ENCODE peak calls at places on chromosomes 2 and 18, in eight cellular contexts. E, C, P, T, K, M, O and Q are unnamed samples.

GRCh38 chr2:71452565-71452964 is 796 bp upstream of the DYSF start:
- DNase-seq in C (no peak), O (peak), T (no peak), E (no peak), M (peak), K (peak), P (no peak), Q (peak)

GRCh38 chr2:18404708-18405107 is 155.7 kb downstream of the RDH14 start:
- DNase-seq in K (no peak), E (no peak), O (no peak), P (no peak), C (no peak), M (no peak), T (no peak), Q (no peak)

GRCh38 chr2:208820289-208820688 is 413.7 kb downstream of the PTH2R start:
- DNase-seq in C (no peak), E (no peak), K (no peak), M (peak), O (peak), P (no peak), T (no peak), Q (no peak)

GRCh38 chr2:207869784-207870778 is 100.4 kb upstream of the FZD5 start:
- DNase-seq in M (peak), T (no peak), C (no peak), K (no peak), O (peak), E (no peak), P (peak), Q (peak)

GRCh38 chr18:4854664-4855063 is 342.4 kb downstream of the AKAIN1 start:
- DNase-seq in C (no peak), T (no peak), E (no peak), P (no peak), K (no peak), M (no peak), O (no peak), Q (no peak)

GRCh38 chr2:71226391-71226964 is 425 bp downstream of the PAIP2B start:
- DNase-seq in O (peak), C (no peak), M (no peak), E (peak), K (peak), P (no peak), T (peak), Q (no peak)

GRCh38 chr18:24112874-24113615 is 25.8 kb upstream of the CABYR start:
- DNase-seq in P (peak), T (no peak), C (no peak), M (peak), O (peak), K (peak), E (no peak), Q (no peak)

GRCh38 chr2:147045113-147045512 is 799.7 kb upstream of the ACVR2A start:
- DNase-seq in T (peak), P (peak), M (peak), K (peak), O (peak), C (peak), E (no peak), Q (peak)

GRCh38 chr18:57466307-57466706 is 31.1 kb downstream of the ONECUT2 start:
- DNase-seq in P (no peak), C (no peak), T (no peak), E (no peak), K (no peak), M (no peak), O (peak), Q (no peak)

GRCh38 chr18:1412660-1413659 is 508.3 kb downstream of the ADCYAP1 start:
- DNase-seq in C (no peak), O (peak), E (no peak), T (no peak), M (no peak), K (no peak), P (no peak), Q (no peak)

GRCh38 chr2:218839430-218839829 is 7.8 kb upstream of the PRKAG3 start:
- DNase-seq in C (no peak), T (no peak), M (peak), O (no peak), P (peak), K (no peak), E (no peak), Q (peak)

GRCh38 chr2:221708916-221709315 is 136.8 kb upstream of the EPHA4 start:
- DNase-seq in O (no peak), P (no peak), M (no peak), E (no peak), T (no peak), C (no peak), K (no peak), Q (no peak)

GRCh38 chr18:24731981-24732380 is 271.5 kb downstream of the HRH4 start:
- DNase-seq in O (peak), M (peak), T (no peak), E (no peak), C (no peak), K (no peak), P (no peak), Q (no peak)

GRCh38 chr18:56815926-56816325 is 164.8 kb downstream of the WDR7 start:
- DNase-seq in M (no peak), E (no peak), K (no peak), T (no peak), P (peak), O (peak), C (no peak), Q (peak)

GRCh38 chr2:113175101-113175628 is 1.4 kb downstream of the PSD4 start:
- DNase-seq in O (no peak), K (no peak), C (no peak), M (peak), E (no peak), P (no peak), T (no peak), Q (no peak)

GRCh38 chr2:172211507-172211906 is 108.8 kb upstream of the DLX2 start:
- DNase-seq in T (no peak), O (no peak), P (peak), C (no peak), E (no peak), M (peak), K (no peak), Q (no peak)

GRCh38 chr2:227095346-227095745 is 68.7 kb downstream of the COL4A4 start:
- DNase-seq in K (peak), T (no peak), O (no peak), E (no peak), P (no peak), M (no peak), C (no peak), Q (no peak)

GRCh38 chr2:1605659-1606400 is 138.5 kb downstream of the PXDN start:
- DNase-seq in O (no peak), K (peak), M (peak), T (no peak), E (no peak), C (no peak), P (peak), Q (peak)

GRCh38 chr2:113136828-113137775 is 9.7 kb downstream of the IL1RN start:
- DNase-seq in P (peak), K (peak), T (peak), E (no peak), O (peak), C (no peak), M (no peak), Q (peak)

GRCh38 chr18:48899558-48900174 is 51.1 kb downstream of the SMAD7 start:
- DNase-seq in T (no peak), E (no peak), P (no peak), O (peak), M (no peak), C (no peak), K (no peak), Q (no peak)

GRCh38 chr2:85893428-85894258 is 4.9 kb upstream of the ST3GAL5 start:
- DNase-seq in O (peak), C (no peak), E (no peak), T (no peak), M (peak), K (no peak), P (peak), Q (peak)

GRCh38 chr2:78408795-78409118 is 616.7 kb upstream of the REG3G start:
- DNase-seq in T (no peak), C (no peak), P (no peak), M (no peak), E (no peak), K (no peak), O (no peak), Q (no peak)

GRCh38 chr18:63421514-63421913 is 762 bp downstream of the VPS4B start:
- DNase-seq in T (no peak), P (no peak), O (no peak), E (no peak), K (no peak), C (no peak), M (peak), Q (peak)

GRCh38 chr2:158319269-158319668 is 137.3 kb downstream of the CCDC148 start:
- DNase-seq in M (no peak), P (no peak), C (no peak), O (no peak), K (no peak), E (no peak), T (no peak), Q (no peak)

DNA sequence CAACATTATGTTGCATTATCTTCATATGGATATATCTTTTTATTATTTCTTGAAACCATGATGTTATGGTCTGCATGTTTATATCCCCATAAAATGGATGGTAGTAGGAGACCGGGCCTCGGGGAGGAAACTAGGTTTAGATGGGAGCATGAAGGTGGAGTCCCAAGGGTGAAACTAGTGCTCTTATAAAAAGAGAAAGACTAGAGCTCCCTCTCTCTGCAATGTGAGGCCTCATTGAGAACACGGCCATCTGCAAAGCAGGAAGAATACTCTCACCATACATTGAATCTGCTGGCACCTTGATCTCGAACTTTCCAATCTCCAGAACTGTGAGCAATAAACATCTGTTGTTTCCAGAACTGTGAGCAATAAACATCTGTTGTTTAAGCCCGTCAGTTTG is 64.0 kb downstream of the NXPH2 start:
- DNase-seq in M (no peak), K (no peak), O (peak), E (no peak), C (no peak), P (no peak), T (no peak), Q (peak)
- TF ChIP-seq CTCF in M (peak), K (peak), O (peak), E (no peak), C (no peak), P (peak), T (no peak), Q (peak)

DNA sequence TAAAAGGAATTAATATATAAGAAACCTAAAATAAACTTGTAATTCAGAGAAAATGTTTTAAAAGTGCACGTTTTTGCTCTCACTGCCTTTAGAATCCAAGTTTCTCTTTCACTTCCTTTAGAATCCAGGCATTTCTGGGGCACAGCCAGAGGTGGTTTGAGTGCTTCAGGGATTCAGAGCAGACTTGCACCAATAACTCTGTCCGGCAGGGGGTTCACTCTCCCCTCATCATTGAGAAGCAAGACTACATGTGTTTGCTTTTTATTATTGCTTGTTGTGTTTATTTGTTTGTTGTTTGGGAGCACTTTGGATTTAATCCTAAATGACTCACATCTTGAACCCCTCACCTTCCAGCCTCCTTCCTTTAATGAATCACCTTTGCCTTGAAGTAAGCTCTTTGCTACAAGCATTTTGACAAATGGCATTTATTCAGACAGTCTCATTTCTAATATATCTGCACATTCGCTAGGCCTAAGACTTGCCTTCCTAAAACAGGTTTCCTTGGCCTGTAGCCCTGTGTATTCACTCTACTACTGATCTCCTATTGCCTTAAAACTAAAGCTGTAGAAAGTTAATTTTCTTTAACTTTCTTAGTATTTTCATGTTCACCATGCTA is 233.5 kb upstream of the ATP5MC3 start:
- DNase-seq in T (peak), O (peak), C (peak), P (peak), E (no peak), K (peak), M (peak), Q (peak)
- TF ChIP-seq CTCF in T (peak), O (peak), C (peak), P (peak), E (peak), K (peak), M (peak), Q (peak)

GRCh38 chr2:223860809-223861738 is 23.7 kb upstream of the AP1S3 start:
- DNase-seq in O (peak), C (no peak), T (no peak), K (no peak), P (peak), E (no peak), M (peak), Q (peak)
- TF ChIP-seq CTCF in O (peak), C (no peak), T (no peak), K (no peak), P (peak), E (no peak), M (peak), Q (peak)

GRCh38 chr2:187971893-187972292 is 319.8 kb upstream of the GULP1 start:
- DNase-seq in C (no peak), T (no peak), K (no peak), E (no peak), M (no peak), O (no peak), P (no peak), Q (no peak)
- TF ChIP-seq CTCF in C (no peak), T (no peak), K (no peak), E (no peak), M (no peak), O (peak), P (no peak), Q (peak)

GRCh38 chr2:236748385-236748784 is 178.8 kb downstream of the ACKR3 start:
- DNase-seq in T (no peak), O (no peak), E (no peak), K (no peak), P (no peak), M (no peak), C (no peak), Q (no peak)

GRCh38 chr2:236747925-236748324 is 178.3 kb downstream of the ACKR3 start:
- DNase-seq in C (no peak), O (no peak), P (no peak), M (no peak), T (no peak), K (no peak), E (no peak), Q (no peak)

GRCh38 chr2:236747426-236747825 is 177.8 kb downstream of the ACKR3 start:
- DNase-seq in K (no peak), C (no peak), E (no peak), P (no peak), O (no peak), T (no peak), M (no peak), Q (no peak)

GRCh38 chr2:236749346-236749745 is 179.7 kb downstream of the ACKR3 start:
- DNase-seq in E (no peak), T (no peak), M (peak), O (peak), C (no peak), P (peak), K (no peak), Q (no peak)

GRCh38 chr2:236748801-236749200 is 179.2 kb downstream of the ACKR3 start:
- DNase-seq in M (peak), E (no peak), K (no peak), C (no peak), P (no peak), T (no peak), O (no peak), Q (no peak)
- TF ChIP-seq CTCF in M (no peak), E (no peak), K (no peak), C (no peak), P (peak), T (no peak), O (no peak), Q (no peak)

DNA sequence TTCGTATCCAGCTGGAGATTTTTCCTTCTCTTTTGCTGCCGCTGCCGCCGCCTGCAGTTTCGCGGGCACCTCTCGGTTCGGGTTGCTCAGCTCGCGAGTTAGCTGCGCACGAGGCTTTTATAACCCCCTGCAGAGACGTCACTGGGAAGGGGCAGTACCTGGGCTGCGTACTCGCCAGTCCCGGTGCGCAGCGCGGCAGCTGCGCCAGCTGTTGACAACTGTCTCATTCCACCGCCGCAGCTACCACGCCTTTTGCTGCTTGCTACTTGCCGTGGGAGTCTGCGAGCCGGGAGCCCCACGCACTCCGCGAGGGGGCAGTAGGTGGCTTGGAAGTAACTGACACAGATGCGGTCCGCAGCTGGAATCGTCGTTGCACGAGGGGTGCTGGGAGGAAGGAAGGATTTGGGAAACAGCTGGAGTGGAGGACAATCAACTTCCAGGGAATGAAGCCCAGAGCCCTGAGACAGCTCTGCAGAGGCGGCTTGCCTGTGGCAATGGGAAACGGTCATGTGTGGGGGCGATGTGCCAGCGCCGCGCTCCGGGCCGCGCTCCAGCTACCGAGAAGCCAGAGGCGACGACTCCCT is at the start of gene TACR1:
- DNase-seq in C (peak), M (peak), K (peak), P (peak), T (peak), O (peak), E (peak), Q (peak)
- TF ChIP-seq CTCF in C (peak), M (peak), K (peak), P (peak), T (peak), O (peak), E (peak), Q (peak)

DNA sequence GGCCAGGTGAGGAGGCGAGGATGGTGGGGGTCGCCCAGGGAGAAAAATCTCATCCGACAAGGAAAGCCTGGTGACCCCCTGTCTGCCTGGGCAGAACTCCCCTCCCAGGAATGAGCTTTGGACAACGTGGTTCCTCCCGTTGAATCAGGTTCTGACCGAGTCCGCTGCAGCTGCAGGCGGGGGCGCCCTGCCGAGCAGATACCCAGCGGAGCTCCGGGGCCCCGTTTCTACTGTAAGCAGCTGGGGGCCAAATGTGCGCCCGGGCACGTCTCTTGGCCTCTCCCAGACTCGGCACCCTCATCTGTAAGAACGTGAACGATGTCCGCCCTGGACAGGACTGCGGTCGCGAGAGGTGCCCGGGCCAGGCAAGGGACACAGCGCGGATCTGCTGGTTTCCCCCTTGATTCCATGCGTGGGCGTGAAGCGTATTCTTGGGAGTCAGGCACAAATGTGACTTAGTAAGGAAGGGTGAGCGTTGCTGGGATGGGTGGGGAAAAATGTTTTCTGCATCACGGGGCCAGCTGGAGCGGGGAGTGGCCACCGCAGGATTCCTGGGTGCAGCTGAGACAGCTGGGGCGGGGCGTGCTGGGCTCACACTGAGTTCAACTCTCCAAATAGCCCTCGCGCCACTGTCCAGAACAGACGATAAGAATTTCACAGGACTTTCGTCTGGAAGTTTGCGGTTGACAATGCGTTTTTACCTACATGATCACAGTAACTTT is 20.2 kb upstream of the TUBB6 start:
- DNase-seq in C (peak), M (peak), P (peak), T (no peak), O (peak), K (peak), E (peak), Q (peak)
- TF ChIP-seq CTCF in C (no peak), M (no peak), P (no peak), T (no peak), O (no peak), K (no peak), E (no peak), Q (no peak)